ENCODE peak calls at places on chromosome 7, in ten cellular contexts. H is psoas muscle, P is hepatocyte, W is ascending aorta, S is sigmoid colon, Q is GM23248, I is adrenal gland, R is ovary, K is OCI-LY7, N is transverse colon. U is an unnamed sample. For H3K36me3, the result is how much of the 10 kb centered on the place peaks cover.

GRCh38 chr7:73615886-73616285 is 8.4 kb downstream of the MLXIPL start:
- DNase-seq in H (no peak), I (no peak), P (no peak), Q (peak), S (no peak), W (no peak), N (no peak), R (no peak), K (peak), U (no peak)

GRCh38 chr7:105656922-105657521 is 75.7 kb upstream of the EFCAB10 start:
- DNase-seq in R (peak), Q (peak), I (peak), P (no peak), W (no peak), H (no peak), N (peak), K (peak), S (peak), U (no peak)

GRCh38 chr7:155506854-155507337 is 39.5 kb downstream of the CNPY1 start:
- DNase-seq in W (no peak), I (no peak), N (no peak), R (no peak), H (no peak), Q (peak), S (no peak), K (no peak), P (peak), U (no peak)

GRCh38 chr7:104061652-104062051 is 72.2 kb upstream of the RELN start:
- DNase-seq in K (no peak), I (no peak), H (no peak), Q (no peak), S (no peak), R (no peak), W (no peak), N (no peak), P (no peak), U (no peak)

GRCh38 chr7:66696774-66697191 is 43.8 kb upstream of the RABGEF1 start:
- DNase-seq in R (no peak), I (no peak), W (no peak), H (no peak), P (no peak), N (no peak), Q (peak), S (no peak), K (no peak), U (peak)

GRCh38 chr7:19932549-19933249 is 159.3 kb upstream of the TMEM196 start:
- DNase-seq in W (no peak), I (no peak), N (no peak), Q (no peak), R (no peak), K (no peak), P (no peak), H (no peak), S (no peak), U (no peak)

GRCh38 chr7:3112499-3113134 is 69.0 kb upstream of the CARD11 start:
- DNase-seq in K (no peak), R (no peak), N (no peak), Q (no peak), W (no peak), H (no peak), I (no peak), P (no peak), S (no peak), U (no peak)

GRCh38 chr7:31744294-31744874 is 57.4 kb downstream of the PPP1R17 start:
- DNase-seq in H (peak), N (peak), W (no peak), Q (peak), I (peak), P (peak), S (peak), R (peak), K (peak), U (peak)

GRCh38 chr7:143410523-143411004 is 1.9 kb upstream of the EPHA1 start:
- DNase-seq in I (no peak), H (no peak), S (peak), P (no peak), W (no peak), K (no peak), R (no peak), Q (peak), N (no peak), U (peak)

GRCh38 chr7:155494551-155494950 is 36.6 kb downstream of the EN2 start:
- DNase-seq in S (no peak), K (no peak), N (no peak), R (no peak), Q (no peak), I (no peak), P (no peak), H (no peak), W (no peak), U (no peak)

GRCh38 chr7:22444181-22444966 is 55.6 kb downstream of the STEAP1B start:
- DNase-seq in K (peak), I (peak), N (peak), R (peak), H (no peak), P (no peak), W (no peak), S (no peak), Q (no peak), U (peak)

GRCh38 chr7:73451780-73452398 is 18.3 kb downstream of the FZD9 start:
- DNase-seq in S (no peak), R (peak), N (no peak), K (peak), H (no peak), W (no peak), Q (peak), P (peak), I (no peak), U (no peak)

GRCh38 chr7:111384065-111384891 is 178.0 kb downstream of the IMMP2L start:
- DNase-seq in S (no peak), N (no peak), I (peak), R (no peak), K (no peak), H (no peak), W (no peak), P (peak), Q (peak), U (no peak)

GRCh38 chr7:156669035-156669828 is 28.7 kb downstream of the RNF32 start:
- DNase-seq in R (no peak), Q (no peak), N (no peak), P (no peak), H (no peak), S (no peak), I (no peak), K (no peak), W (no peak), U (no peak)

GRCh38 chr7:149261829-149262617 is at the start of gene ZNF783:
- DNase-seq in S (peak), W (peak), Q (peak), H (peak), P (peak), K (peak), R (peak), N (peak), I (peak), U (peak)

GRCh38 chr7:112112822-112113255 is 93.4 kb downstream of the DOCK4 start:
- DNase-seq in I (peak), Q (peak), H (no peak), W (no peak), R (peak), N (no peak), S (no peak), K (no peak), P (no peak), U (peak)

GRCh38 chr7:128104109-128104742 is 73.0 kb upstream of the LRRC4 start:
- DNase-seq in W (no peak), N (no peak), H (peak), P (no peak), I (no peak), Q (peak), S (no peak), K (peak), R (no peak), U (no peak)

GRCh38 chr7:96311967-96312366 is 9.9 kb downstream of the SLC25A13 start:
- DNase-seq in W (no peak), K (no peak), Q (peak), N (no peak), I (peak), P (peak), S (peak), R (peak), H (peak), U (no peak)

GRCh38 chr7:134750083-134751062 is 29.1 kb upstream of the CALD1 start:
- DNase-seq in N (peak), K (peak), S (no peak), Q (peak), R (no peak), I (peak), W (no peak), P (peak), H (no peak), U (peak)

GRCh38 chr7:4610768-4611467 is 71.2 kb upstream of the FOXK1 start:
- DNase-seq in H (no peak), N (peak), S (peak), I (peak), Q (peak), P (peak), R (peak), W (no peak), K (peak), U (peak)

GRCh38 chr7:159093351-159093971 is 51.2 kb downstream of the VIPR2 start:
- DNase-seq in H (no peak), S (peak), N (peak), W (no peak), K (no peak), R (peak), I (no peak), Q (no peak), P (no peak), U (no peak)

GRCh38 chr7:91541641-91542040 is 277.4 kb downstream of the FZD1 start:
- DNase-seq in K (no peak), I (no peak), N (no peak), P (no peak), S (no peak), W (no peak), Q (no peak), R (no peak), H (no peak), U (no peak)

GRCh38 chr7:110119883-110120581 is 970.9 kb upstream of the LRRN3 start:
- DNase-seq in R (no peak), Q (no peak), S (no peak), I (no peak), N (no peak), P (peak), K (no peak), W (no peak), H (no peak), U (no peak)

GRCh38 chr7:14806886-14807285 is 95.7 kb downstream of the DGKB start:
- DNase-seq in P (no peak), I (no peak), R (no peak), K (no peak), Q (peak), N (no peak), W (no peak), H (no peak), S (no peak), U (no peak)

GRCh38 chr7:32507416-32507815 is 12.1 kb downstream of the AVL9 start:
- DNase-seq in Q (peak), P (no peak), N (no peak), I (no peak), S (no peak), H (no peak), K (no peak), R (no peak), W (no peak), U (no peak)

GRCh38 chr7:139725843-139726484 is 51.8 kb downstream of the HIPK2 start:
- DNase-seq in Q (no peak), W (no peak), I (no peak), P (no peak), S (no peak), R (no peak), H (no peak), N (peak), K (no peak), U (no peak)

GRCh38 chr7:40850017-40850416 is 715.2 kb downstream of the SUGCT start:
- DNase-seq in S (no peak), W (no peak), I (peak), P (no peak), R (no peak), Q (peak), N (no peak), H (no peak), K (no peak), U (no peak)

GRCh38 chr7:50335795-50336754 is 31.6 kb downstream of the IKZF1 start:
- DNase-seq in Q (no peak), R (no peak), W (no peak), P (no peak), N (peak), S (peak), K (peak), I (no peak), H (no peak), U (no peak)

GRCh38 chr7:79410345-79410744 is 43.1 kb downstream of the MAGI2 start:
- DNase-seq in R (no peak), S (no peak), W (no peak), I (no peak), N (no peak), Q (no peak), P (no peak), H (no peak), K (no peak), U (no peak)

GRCh38 chr7:127954371-127954770 is 76.9 kb downstream of the LRRC4 start:
- DNase-seq in R (no peak), S (no peak), N (no peak), P (no peak), H (no peak), K (no peak), I (no peak), Q (no peak), W (no peak), U (no peak)

GRCh38 chr7:114026486-114027089 is 107.8 kb upstream of the PPP1R3A start:
- DNase-seq in R (no peak), S (no peak), N (no peak), I (peak), W (no peak), P (peak), Q (peak), H (no peak), K (peak), U (no peak)

GRCh38 chr7:3267928-3268690 is 32.9 kb upstream of the SDK1 start:
- DNase-seq in N (no peak), K (no peak), Q (peak), R (no peak), P (peak), W (no peak), H (no peak), S (no peak), I (no peak), U (no peak)

GRCh38 chr7:26858229-26858568 is 6.2 kb downstream of the SKAP2 start:
- DNase-seq in H (no peak), K (no peak), I (no peak), W (no peak), P (no peak), R (no peak), Q (no peak), N (no peak), S (no peak), U (no peak)

GRCh38 chr7:38224392-38224791 is 46.3 kb downstream of the STARD3NL start:
- DNase-seq in I (no peak), Q (peak), R (no peak), W (no peak), K (no peak), N (no peak), P (no peak), S (no peak), H (no peak), U (no peak)

GRCh38 chr7:131061818-131062217 is 265.9 kb upstream of the MKLN1 start:
- DNase-seq in S (no peak), P (no peak), N (no peak), Q (no peak), H (no peak), K (no peak), I (no peak), R (no peak), W (no peak), U (no peak)

GRCh38 chr7:16669581-16669980 is 23.6 kb downstream of the BZW2 start:
- DNase-seq in P (no peak), K (no peak), R (no peak), H (no peak), W (no peak), S (no peak), I (no peak), Q (peak), N (no peak), U (no peak)
- H3K36me3 ChIP-seq in P (under half), K (half or more), R (under half), H (under half), W (under half), S (under half), I (under half), Q (under half), N (under half), U (under half)

GRCh38 chr7:101179117-101179779 is 845 bp downstream of the NAT16 start:
- DNase-seq in W (no peak), S (no peak), P (no peak), N (no peak), I (no peak), H (no peak), Q (no peak), R (no peak), K (no peak), U (no peak)
- H3K4me3 ChIP-seq in W (no peak), S (no peak), P (no peak), N (no peak), I (no peak), H (no peak), Q (no peak), R (no peak), K (no peak), U (no peak)

GRCh38 chr7:100968650-100969049 is 715 bp upstream of the MUC12 start:
- DNase-seq in P (no peak), I (no peak), R (no peak), W (no peak), N (peak), H (no peak), Q (peak), K (no peak), S (no peak), U (no peak)

GRCh38 chr7:100967292-100967863 is 2.0 kb upstream of the MUC12 start:
- DNase-seq in K (no peak), I (no peak), Q (peak), H (no peak), N (peak), P (no peak), R (no peak), S (no peak), W (no peak), U (no peak)

GRCh38 chr7:100971111-100972001 is 2.0 kb downstream of the MUC12 start:
- DNase-seq in I (no peak), K (no peak), H (no peak), N (no peak), W (no peak), Q (no peak), P (no peak), S (no peak), R (no peak), U (no peak)

GRCh38 chr7:100968031-100968430 is 1.3 kb upstream of the MUC12 start:
- DNase-seq in Q (no peak), R (no peak), W (no peak), N (no peak), H (no peak), P (no peak), I (no peak), S (no peak), K (no peak), U (no peak)

DNA sequence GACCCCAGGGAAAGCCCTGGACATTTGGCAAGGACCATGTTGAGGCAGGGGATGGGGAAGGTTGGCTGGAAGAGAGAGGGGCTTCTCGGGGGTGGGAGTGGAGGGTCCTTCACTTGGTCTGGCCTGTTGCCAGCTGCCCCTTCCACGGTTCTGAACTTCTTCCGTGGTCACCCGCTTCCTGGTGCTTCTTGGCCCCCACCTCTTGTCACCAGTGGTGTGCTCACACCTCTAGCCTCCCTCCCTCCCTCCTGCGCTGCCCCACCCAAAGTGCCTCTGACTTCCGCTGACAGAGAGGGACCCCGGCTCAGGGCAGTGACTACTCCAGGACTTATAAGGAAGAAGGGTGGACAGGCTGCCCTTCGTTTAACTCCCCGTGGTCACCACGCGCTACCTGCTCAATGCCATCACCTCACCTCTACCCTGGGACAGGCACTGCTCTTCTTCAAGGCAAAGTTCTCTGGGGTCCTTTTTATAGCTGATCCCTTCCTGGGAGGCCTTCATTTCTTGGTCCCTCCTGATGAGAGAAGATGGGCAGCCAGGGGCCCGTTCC is at the start of gene MUC12:
- DNase-seq in N (no peak), P (no peak), H (no peak), I (no peak), R (no peak), K (no peak), W (no peak), S (no peak), Q (no peak), U (no peak)
- H3K27ac ChIP-seq in N (peak), P (no peak), H (no peak), I (no peak), R (no peak), K (no peak), W (no peak), S (no peak), Q (no peak), U (no peak)

DNA sequence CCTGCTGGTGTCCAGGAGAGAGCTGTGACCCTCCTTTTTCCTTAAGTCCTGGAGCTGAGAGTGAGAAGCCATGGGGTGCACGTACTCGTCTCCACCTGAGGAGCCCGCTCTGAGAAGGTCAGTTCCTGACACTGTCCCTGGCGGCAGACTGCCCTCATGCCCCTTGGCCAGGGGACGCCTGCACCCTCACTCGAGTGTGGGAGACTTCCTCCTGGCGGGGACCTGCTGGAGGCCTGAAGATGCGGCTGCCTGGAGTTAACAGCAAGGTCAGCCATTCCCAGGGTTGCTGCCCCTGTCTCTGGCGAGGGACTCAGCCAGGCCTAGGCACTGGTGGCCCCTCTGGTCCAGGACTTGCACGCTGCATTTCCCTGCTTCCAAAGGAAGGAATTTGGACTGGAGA is 26.4 kb downstream of the TMEM120A start:
- DNase-seq in N (no peak), R (no peak), H (no peak), W (no peak), Q (no peak), S (no peak), K (no peak), P (no peak), I (no peak), U (no peak)
- H3K36me3 ChIP-seq in N (under half), R (under half), H (under half), W (under half), Q (under half), S (under half), K (under half), P (under half), I (under half), U (under half)

DNA sequence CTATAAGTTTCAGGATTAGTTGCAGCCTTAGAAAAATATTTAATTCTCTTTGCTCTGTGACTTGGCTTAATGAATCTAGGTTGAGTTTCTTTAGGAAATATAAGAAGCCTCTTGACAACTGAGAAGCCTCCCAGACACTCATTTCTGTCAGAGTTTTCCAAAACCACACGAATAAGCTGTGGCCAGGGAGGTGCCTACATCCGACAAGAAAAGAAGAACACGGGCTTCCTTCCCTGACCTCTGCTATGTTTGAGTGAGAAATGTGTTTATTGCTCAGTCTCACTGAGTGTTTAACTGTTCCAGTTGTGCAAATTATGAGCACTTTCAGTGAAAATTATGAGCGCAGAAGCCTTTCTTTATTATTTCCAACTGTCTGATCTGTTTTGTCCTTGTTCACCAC is 105.0 kb downstream of the TRIL start:
- DNase-seq in W (no peak), H (no peak), K (no peak), I (no peak), P (no peak), N (no peak), Q (peak), S (no peak), R (no peak), U (no peak)
- H3K4me3 ChIP-seq in W (no peak), H (no peak), K (no peak), I (no peak), P (no peak), N (no peak), Q (peak), S (no peak), R (no peak), U (no peak)